ENCODE peak calls at places on chromosomes 3 and 15, in six cellular contexts. One of them, this sample, is unnamed.

GRCh38 chr15:70324001-70324974 is 226.6 kb upstream of the TLE3 start:
- DNase-seq in T follicular helper cell: no peak
- DNase-seq in RKO: no peak
- DNase-seq in cerebellar cortex: no peak
- DNase-seq in H9: no peak
- DNase-seq in dorsolateral prefrontal cortex: no peak
- DNase-seq in this sample: no peak

GRCh38 chr3:117865338-117865737 is 1155.8 kb downstream of the TUSC7 start:
- DNase-seq in T follicular helper cell: no peak
- DNase-seq in RKO: no peak
- DNase-seq in cerebellar cortex: no peak
- DNase-seq in H9: no peak
- DNase-seq in dorsolateral prefrontal cortex: no peak
- DNase-seq in this sample: no peak

GRCh38 chr3:35067750-35068149 is 571.6 kb upstream of the ARPP21 start:
- DNase-seq in T follicular helper cell: no peak
- DNase-seq in RKO: no peak
- DNase-seq in cerebellar cortex: no peak
- DNase-seq in H9: no peak
- DNase-seq in dorsolateral prefrontal cortex: no peak
- DNase-seq in this sample: no peak

GRCh38 chr3:187261541-187261969 is 30.0 kb downstream of the MASP1 start:
- DNase-seq in T follicular helper cell: no peak
- DNase-seq in RKO: no peak
- DNase-seq in cerebellar cortex: no peak
- DNase-seq in H9: no peak
- DNase-seq in dorsolateral prefrontal cortex: no peak
- DNase-seq in this sample: no peak

GRCh38 chr15:92074646-92075045 is 221.1 kb downstream of the SLCO3A1 start:
- DNase-seq in T follicular helper cell: no peak
- DNase-seq in RKO: no peak
- DNase-seq in cerebellar cortex: no peak
- DNase-seq in H9: no peak
- DNase-seq in dorsolateral prefrontal cortex: no peak
- DNase-seq in this sample: peak; percentile 41

GRCh38 chr3:165816209-165816608 is 21.0 kb downstream of the BCHE start:
- DNase-seq in T follicular helper cell: no peak
- DNase-seq in RKO: no peak
- DNase-seq in cerebellar cortex: no peak
- DNase-seq in H9: no peak
- DNase-seq in dorsolateral prefrontal cortex: no peak
- DNase-seq in this sample: no peak

GRCh38 chr3:156304406-156304805 is 184.0 kb downstream of the KCNAB1 start:
- DNase-seq in T follicular helper cell: no peak
- DNase-seq in RKO: no peak
- DNase-seq in cerebellar cortex: no peak
- DNase-seq in H9: no peak
- DNase-seq in dorsolateral prefrontal cortex: no peak
- DNase-seq in this sample: no peak

GRCh38 chr15:73555080-73555479 is 78.1 kb downstream of the NPTN start:
- DNase-seq in T follicular helper cell: no peak
- DNase-seq in RKO: no peak
- DNase-seq in cerebellar cortex: no peak
- DNase-seq in H9: no peak
- DNase-seq in dorsolateral prefrontal cortex: no peak
- DNase-seq in this sample: no peak

GRCh38 chr15:64452988-64453688 is 7.2 kb upstream of the ZNF609 start:
- DNase-seq in T follicular helper cell: no peak
- DNase-seq in RKO: no peak
- DNase-seq in cerebellar cortex: peak; percentile 78
- DNase-seq in H9: no peak
- DNase-seq in dorsolateral prefrontal cortex: peak; percentile 49
- DNase-seq in this sample: no peak

GRCh38 chr3:154598166-154598565 is 168.2 kb upstream of the GPR149 start:
- DNase-seq in T follicular helper cell: no peak
- DNase-seq in RKO: no peak
- DNase-seq in cerebellar cortex: peak; percentile 45
- DNase-seq in H9: no peak
- DNase-seq in dorsolateral prefrontal cortex: no peak
- DNase-seq in this sample: no peak

GRCh38 chr3:134330895-134331810 is 43.1 kb downstream of the AMOTL2 start:
- DNase-seq in T follicular helper cell: no peak
- DNase-seq in RKO: no peak
- DNase-seq in cerebellar cortex: peak; percentile 74
- DNase-seq in H9: no peak
- DNase-seq in dorsolateral prefrontal cortex: peak; percentile 29
- DNase-seq in this sample: peak; percentile 62

GRCh38 chr15:67070892-67071664 is 5.7 kb downstream of the SMAD3 start:
- DNase-seq in T follicular helper cell: no peak
- DNase-seq in RKO: no peak
- DNase-seq in cerebellar cortex: no peak
- DNase-seq in H9: no peak
- DNase-seq in dorsolateral prefrontal cortex: no peak
- DNase-seq in this sample: no peak

GRCh38 chr3:126484148-126484547 is 8.5 kb upstream of the ZXDC start:
- DNase-seq in T follicular helper cell: no peak
- DNase-seq in RKO: no peak
- DNase-seq in cerebellar cortex: no peak
- DNase-seq in H9: no peak
- DNase-seq in dorsolateral prefrontal cortex: no peak
- DNase-seq in this sample: no peak

GRCh38 chr15:57382222-57382621 is 5.9 kb downstream of the CGNL1 start:
- DNase-seq in T follicular helper cell: no peak
- DNase-seq in RKO: no peak
- DNase-seq in cerebellar cortex: peak; percentile 76
- DNase-seq in H9: no peak
- DNase-seq in dorsolateral prefrontal cortex: no peak
- DNase-seq in this sample: no peak

This sample was measured in ACHN.